ENCODE peak calls at places on chromosome 9, in nine cellular contexts. P is M059J; M is activated CD4-positive, alpha-beta T cell treated with anti-CD3 and anti-CD28 coated beads for 48 hours; L is astrocyte of the spinal cord; R is NCI-H2029; N is activated T-cell treated with anti-CD3 and anti-CD28 coated beads for 1 hour; S is GM20000; H is choroid plexus epithelial cell; C is foreskin melanocyte. K is an unnamed sample.

GRCh38 chr9:91421022-91421765 is 2.4 kb downstream of the NFIL3 start:
- DNase-seq in P (peak), M (peak), L (peak), R (no peak), N (no peak), S (peak), H (peak), C (no peak), K (no peak)

GRCh38 chr9:10612649-10613398 is at the start of gene PTPRD:
- DNase-seq in P (peak), M (peak), L (peak), R (peak), N (no peak), S (peak), H (peak), C (no peak), K (peak)

GRCh38 chr9:137524597-137525317 is 25.4 kb downstream of the PNPLA7 start:
- DNase-seq in P (no peak), M (no peak), L (no peak), R (no peak), N (no peak), S (no peak), H (no peak), C (no peak), K (no peak)

GRCh38 chr9:89365532-89365912 is 47.2 kb downstream of the SECISBP2 start:
- DNase-seq in P (no peak), M (no peak), L (no peak), R (no peak), N (no peak), S (no peak), H (no peak), C (no peak), K (no peak)

GRCh38 chr9:91558879-91559278 is 135.2 kb upstream of the NFIL3 start:
- DNase-seq in P (no peak), M (no peak), L (no peak), R (no peak), N (no peak), S (no peak), H (peak), C (no peak), K (no peak)

GRCh38 chr9:34125681-34126206 is 754 bp downstream of the DCAF12 start:
- DNase-seq in P (peak), M (peak), L (peak), R (no peak), N (no peak), S (peak), H (peak), C (no peak), K (peak)

GRCh38 chr9:106583751-106584150 is 279.2 kb upstream of the ZNF462 start:
- DNase-seq in P (no peak), M (no peak), L (peak), R (no peak), N (no peak), S (no peak), H (no peak), C (no peak), K (no peak)

GRCh38 chr9:133657120-133657661 is 21.0 kb downstream of the DBH start:
- DNase-seq in P (peak), M (no peak), L (no peak), R (peak), N (no peak), S (no peak), H (no peak), C (no peak), K (peak)

GRCh38 chr9:127776195-127776918 is 2.1 kb downstream of the SH2D3C start:
- DNase-seq in P (no peak), M (peak), L (no peak), R (peak), N (peak), S (peak), H (no peak), C (no peak), K (no peak)

GRCh38 chr9:82934949-82935348 is 128.0 kb downstream of the RASEF start:
- DNase-seq in P (peak), M (no peak), L (peak), R (no peak), N (no peak), S (no peak), H (peak), C (no peak), K (no peak)

GRCh38 chr9:71793386-71794105 is 25.2 kb upstream of the CEMIP2 start:
- DNase-seq in P (peak), M (no peak), L (peak), R (no peak), N (no peak), S (no peak), H (peak), C (peak), K (no peak)

GRCh38 chr9:133492061-133493021 is 13.4 kb upstream of the SLC2A6 start:
- DNase-seq in P (peak), M (no peak), L (no peak), R (no peak), N (no peak), S (no peak), H (no peak), C (no peak), K (no peak)

GRCh38 chr9:114223564-114224246 is 68.4 kb downstream of the COL27A1 start:
- DNase-seq in P (peak), M (no peak), L (peak), R (peak), N (no peak), S (no peak), H (peak), C (no peak), K (no peak)

GRCh38 chr9:13690595-13690994 is 411.1 kb upstream of the MPDZ start:
- DNase-seq in P (peak), M (no peak), L (no peak), R (no peak), N (no peak), S (no peak), H (no peak), C (no peak), K (no peak)

GRCh38 chr9:124008855-124009834 is 2.4 kb upstream of the LHX2 start:
- DNase-seq in P (peak), M (no peak), L (no peak), R (peak), N (no peak), S (no peak), H (no peak), C (no peak), K (peak)

GRCh38 chr9:107587175-107587963 is 97.8 kb upstream of the KLF4 start:
- DNase-seq in P (peak), M (no peak), L (no peak), R (no peak), N (no peak), S (no peak), H (no peak), C (no peak), K (no peak)

GRCh38 chr9:124259273-124260078 is 1.7 kb downstream of the NEK6 start:
- DNase-seq in P (peak), M (no peak), L (peak), R (peak), N (no peak), S (no peak), H (peak), C (no peak), K (no peak)

GRCh38 chr9:89676281-89676680 is 71.5 kb downstream of the GADD45G start:
- DNase-seq in P (no peak), M (no peak), L (no peak), R (peak), N (no peak), S (no peak), H (no peak), C (no peak), K (peak)

GRCh38 chr9:32545884-32546283 is 6.2 kb upstream of the SMIM27 start:
- DNase-seq in P (no peak), M (no peak), L (no peak), R (no peak), N (no peak), S (no peak), H (no peak), C (no peak), K (no peak)

GRCh38 chr9:128495804-128496417 is 8.6 kb upstream of the GLE1 start:
- DNase-seq in P (peak), M (no peak), L (no peak), R (no peak), N (no peak), S (no peak), H (no peak), C (no peak), K (no peak)

K was measured in NCI-H1092 treated with DMSO at 0.1 percent for 48 hours.